ENCODE peak calls at places on chromosomes 6 and 20, in eight cellular contexts. Z is EL, P is A172, N is head of caudate nucleus, G is ureter, X is NCI-H82, B is T-helper 2 cell, E is NCI-H526 treated with DMSO at 0.1 percent for 48 hours. V is an unnamed sample.

GRCh38 chr6:27505209-27506027 is 32.5 kb upstream of the ZNF184 start:
- DNase-seq in Z (peak; percentile 82), X (peak; percentile 85), E (peak; percentile 59), G (no peak), B (no peak), P (peak; percentile 91), N (peak; percentile 12), V (no peak)

GRCh38 chr20:51509208-51509607 is 33.3 kb downstream of the NFATC2 start:
- DNase-seq in N (no peak), X (no peak), P (no peak), B (no peak), G (no peak), E (no peak), Z (no peak), V (no peak)

GRCh38 chr20:44070139-44070900 is 116.7 kb downstream of the JPH2 start:
- DNase-seq in Z (no peak), G (peak; percentile 23), E (no peak), N (peak; percentile 62), B (no peak), P (no peak), X (no peak), V (no peak)

GRCh38 chr6:131222773-131223172 is 87.5 kb downstream of the AKAP7 start:
- DNase-seq in G (no peak), E (no peak), X (no peak), N (no peak), B (no peak), Z (no peak), P (no peak), V (no peak)

GRCh38 chr20:31565699-31566331 is 39.3 kb upstream of the ID1 start:
- DNase-seq in G (no peak), P (no peak), X (no peak), Z (no peak), N (no peak), B (no peak), E (no peak), V (no peak)

GRCh38 chr6:152576525-152576924 is 60.6 kb downstream of the SYNE1 start:
- DNase-seq in P (no peak), N (no peak), Z (no peak), X (no peak), E (no peak), G (no peak), B (no peak), V (no peak)

GRCh38 chr6:170172825-170173231 is 118.0 kb downstream of the DLL1 start:
- DNase-seq in P (no peak), N (peak; percentile 1), Z (no peak), X (no peak), B (no peak), G (peak; percentile 36), E (no peak), V (no peak)

GRCh38 chr6:81859884-81860283 is 107.4 kb upstream of the TENT5A start:
- DNase-seq in E (no peak), G (no peak), N (no peak), Z (no peak), B (no peak), X (no peak), P (no peak), V (peak; percentile 63)

GRCh38 chr6:42269553-42269952 is 51.9 kb upstream of the MRPS10 start:
- DNase-seq in P (no peak), Z (no peak), G (no peak), E (no peak), X (no peak), N (no peak), B (no peak), V (no peak)

GRCh38 chr6:27650620-27651370 is 177.9 kb upstream of the ZNF184 start:
- DNase-seq in P (peak; percentile 85), X (peak; percentile 90), G (no peak), B (no peak), Z (peak; percentile 82), E (peak; percentile 42), N (peak; percentile 26), V (no peak)

GRCh38 chr6:5979650-5980427 is 26.9 kb downstream of the NRN1 start:
- DNase-seq in Z (peak; percentile 18), E (no peak), G (no peak), X (no peak), B (no peak), N (no peak), P (peak; percentile 78), V (no peak)

GRCh38 chr6:90415178-90415577 is 118.5 kb upstream of the BACH2 start:
- DNase-seq in B (no peak), G (no peak), E (no peak), P (no peak), N (no peak), Z (no peak), X (no peak), V (no peak)

GRCh38 chr6:53250137-53250760 is 98.5 kb downstream of the ELOVL5 start:
- DNase-seq in N (no peak), B (no peak), Z (peak; percentile 79), X (no peak), G (no peak), P (peak; percentile 52), E (no peak), V (no peak)

GRCh38 chr6:45073771-45074170 is 254.4 kb upstream of the RUNX2 start:
- DNase-seq in E (no peak), X (no peak), G (no peak), P (no peak), Z (no peak), B (no peak), N (no peak), V (no peak)

GRCh38 chr6:149919834-149920225 is 3.1 kb downstream of the RAET1G start:
- DNase-seq in Z (no peak), P (no peak), N (no peak), E (no peak), G (peak; percentile 34), X (no peak), B (no peak), V (no peak)

GRCh38 chr20:21548390-21549035 is 34.6 kb upstream of the NKX2-2 start:
- DNase-seq in X (no peak), G (no peak), P (no peak), B (no peak), Z (no peak), N (no peak), E (peak; percentile 14), V (no peak)

GRCh38 chr20:4697189-4697873 is 24.4 kb upstream of the PRND start:
- DNase-seq in N (peak; percentile 24), Z (no peak), X (no peak), G (no peak), B (no peak), E (no peak), P (no peak), V (no peak)

GRCh38 chr6:33967966-33968724 is 164.3 kb upstream of the MLN start:
- DNase-seq in N (no peak), X (peak; percentile 84), E (peak; percentile 8), Z (peak; percentile 16), G (no peak), P (no peak), B (no peak), V (no peak)

GRCh38 chr6:34339432-34339831 is 53.0 kb downstream of the NUDT3 start:
- DNase-seq in Z (no peak), N (no peak), G (no peak), B (no peak), E (no peak), P (no peak), X (peak; percentile 57), V (no peak)

GRCh38 chr6:45351667-45352066 is 23.5 kb downstream of the RUNX2 start:
- DNase-seq in Z (no peak), B (no peak), E (no peak), G (no peak), P (no peak), X (peak; percentile 91), N (no peak), V (no peak)

GRCh38 chr20:58718729-58719128 is 26.1 kb downstream of the NPEPL1 start:
- DNase-seq in Z (no peak), X (no peak), P (no peak), B (no peak), E (no peak), G (no peak), N (no peak), V (no peak)

GRCh38 chr6:154494592-154494991 is 15.9 kb downstream of the CNKSR3 start:
- DNase-seq in G (no peak), X (no peak), Z (no peak), N (no peak), E (no peak), B (no peak), P (no peak), V (no peak)

GRCh38 chr6:20159781-20160540 is 52.3 kb downstream of the MBOAT1 start:
- DNase-seq in P (no peak), E (no peak), X (no peak), N (peak; percentile 29), G (no peak), Z (peak; percentile 6), B (no peak), V (no peak)

GRCh38 chr6:114783083-114783482 is 440.3 kb upstream of the HS3ST5 start:
- DNase-seq in B (no peak), P (peak; percentile 29), N (no peak), G (no peak), Z (peak; percentile 7), X (no peak), E (no peak), V (no peak)

GRCh38 chr6:34658605-34659218 is 37.9 kb downstream of the ILRUN start:
- DNase-seq in N (no peak), B (no peak), X (no peak), Z (no peak), P (no peak), E (peak; percentile 94), G (no peak), V (no peak)

GRCh38 chr6:142361765-142362540 is 60.1 kb downstream of the ADGRG6 start:
- DNase-seq in Z (peak; percentile 81), X (no peak), G (no peak), N (no peak), E (no peak), B (no peak), P (no peak), V (no peak)

GRCh38 chr20:51678041-51678697 is 90.0 kb downstream of the ATP9A start:
- DNase-seq in G (no peak), P (no peak), X (peak; percentile 95), Z (no peak), E (no peak), B (no peak), N (peak; percentile 90), V (no peak)

GRCh38 chr6:160454303-160454702 is 106.1 kb downstream of the SLC22A3 start:
- DNase-seq in Z (no peak), X (no peak), E (no peak), G (no peak), B (no peak), P (no peak), N (no peak), V (no peak)

GRCh38 chr6:14721103-14721758 is 524.6 kb upstream of the JARID2 start:
- DNase-seq in X (no peak), G (no peak), E (no peak), P (no peak), N (peak; percentile 59), B (no peak), Z (no peak), V (no peak)

GRCh38 chr6:3732345-3733141 is 19.0 kb downstream of the PXDC1 start:
- DNase-seq in Z (peak; percentile 75), N (peak; percentile 89), B (peak; percentile 33), E (peak; percentile 75), G (peak; percentile 77), P (peak; percentile 85), X (peak; percentile 90), V (peak; percentile 77)

GRCh38 chr20:50189681-50190250 is 864 bp upstream of the CEBPB start:
- DNase-seq in X (no peak), E (peak; percentile 13), P (no peak), G (peak; percentile 67), N (no peak), Z (no peak), B (no peak), V (peak; percentile 58)

GRCh38 chr20:48186915-48187314 is 401.6 kb upstream of the SULF2 start:
- DNase-seq in E (no peak), X (peak; percentile 95), N (no peak), P (no peak), G (no peak), Z (no peak), B (no peak), V (no peak)

GRCh38 chr20:25695532-25696383 is 895 bp downstream of the ZNF337 start:
- DNase-seq in N (no peak), P (no peak), E (no peak), B (no peak), X (peak; percentile 46), Z (peak; percentile 20), G (no peak), V (no peak)

GRCh38 chr6:108847738-108848115 is 495 bp upstream of the ARMC2 start:
- DNase-seq in P (no peak), G (no peak), X (no peak), E (no peak), Z (no peak), N (no peak), B (no peak), V (no peak)

V was measured in left cardiac atrium.